ENCODE peak calls at places on chromosomes 3 and 15, in eight cellular contexts. One of them, this sample, is unnamed.

GRCh38 chr3:12155833-12156232 is 2.9 kb downstream of the TIMP4 start:
- DNase-seq in ascending aorta: peak; percentile 46
- DNase-seq in mucosa of descending colon: no peak
- DNase-seq in H4: peak; percentile 58
- DNase-seq in heart left ventricle: no peak
- DNase-seq in GM04504: no peak
- DNase-seq in mucosa of gallbladder: no peak
- DNase-seq in naive thymus-derived CD8-positive, alpha-beta T cell: no peak
- DNase-seq in this sample: no peak

GRCh38 chr3:77256584-77257488 is 216.9 kb downstream of the ROBO2 start:
- DNase-seq in ascending aorta: no peak
- DNase-seq in mucosa of descending colon: no peak
- DNase-seq in H4: no peak
- DNase-seq in heart left ventricle: no peak
- DNase-seq in GM04504: no peak
- DNase-seq in mucosa of gallbladder: no peak
- DNase-seq in naive thymus-derived CD8-positive, alpha-beta T cell: no peak
- DNase-seq in this sample: no peak

GRCh38 chr15:58962662-58963565 is 24.5 kb upstream of the RNF111 start:
- DNase-seq in ascending aorta: no peak
- DNase-seq in mucosa of descending colon: no peak
- DNase-seq in H4: no peak
- DNase-seq in heart left ventricle: no peak
- DNase-seq in GM04504: no peak
- DNase-seq in mucosa of gallbladder: no peak
- DNase-seq in naive thymus-derived CD8-positive, alpha-beta T cell: no peak
- DNase-seq in this sample: no peak

GRCh38 chr15:85388506-85388905 is 8.1 kb downstream of the AKAP13 start:
- DNase-seq in ascending aorta: no peak
- DNase-seq in mucosa of descending colon: no peak
- DNase-seq in H4: no peak
- DNase-seq in heart left ventricle: no peak
- DNase-seq in GM04504: no peak
- DNase-seq in mucosa of gallbladder: no peak
- DNase-seq in naive thymus-derived CD8-positive, alpha-beta T cell: no peak
- DNase-seq in this sample: no peak

GRCh38 chr3:124315215-124316033 is 323.5 kb upstream of the ROPN1 start:
- DNase-seq in ascending aorta: no peak
- DNase-seq in mucosa of descending colon: no peak
- DNase-seq in H4: peak; percentile 76
- DNase-seq in heart left ventricle: no peak
- DNase-seq in GM04504: peak; percentile 23
- DNase-seq in mucosa of gallbladder: no peak
- DNase-seq in naive thymus-derived CD8-positive, alpha-beta T cell: no peak
- DNase-seq in this sample: no peak

GRCh38 chr3:133037440-133037839 is 751 bp upstream of the TMEM108 start:
- DNase-seq in ascending aorta: no peak
- DNase-seq in mucosa of descending colon: no peak
- DNase-seq in H4: no peak
- DNase-seq in heart left ventricle: no peak
- DNase-seq in GM04504: no peak
- DNase-seq in mucosa of gallbladder: no peak
- DNase-seq in naive thymus-derived CD8-positive, alpha-beta T cell: no peak
- DNase-seq in this sample: no peak

GRCh38 chr3:195198424-195199346 is 72.3 kb downstream of the XXYLT1 start:
- DNase-seq in ascending aorta: no peak
- DNase-seq in mucosa of descending colon: no peak
- DNase-seq in H4: no peak
- DNase-seq in heart left ventricle: no peak
- DNase-seq in GM04504: no peak
- DNase-seq in mucosa of gallbladder: no peak
- DNase-seq in naive thymus-derived CD8-positive, alpha-beta T cell: no peak
- DNase-seq in this sample: no peak

GRCh38 chr3:182233957-182234356 is 522.2 kb downstream of the SOX2 start:
- DNase-seq in ascending aorta: no peak
- DNase-seq in mucosa of descending colon: no peak
- DNase-seq in H4: no peak
- DNase-seq in heart left ventricle: no peak
- DNase-seq in GM04504: no peak
- DNase-seq in mucosa of gallbladder: no peak
- DNase-seq in naive thymus-derived CD8-positive, alpha-beta T cell: no peak
- DNase-seq in this sample: no peak

GRCh38 chr3:174700736-174701135 is 158.4 kb upstream of the NAALADL2 start:
- DNase-seq in ascending aorta: no peak
- DNase-seq in mucosa of descending colon: no peak
- DNase-seq in H4: no peak
- DNase-seq in heart left ventricle: no peak
- DNase-seq in GM04504: no peak
- DNase-seq in mucosa of gallbladder: no peak
- DNase-seq in naive thymus-derived CD8-positive, alpha-beta T cell: no peak
- DNase-seq in this sample: no peak

GRCh38 chr3:54427501-54427900 is 305.1 kb downstream of the CACNA2D3 start:
- DNase-seq in ascending aorta: no peak
- DNase-seq in mucosa of descending colon: no peak
- DNase-seq in H4: no peak
- DNase-seq in heart left ventricle: no peak
- DNase-seq in GM04504: no peak
- DNase-seq in mucosa of gallbladder: no peak
- DNase-seq in naive thymus-derived CD8-positive, alpha-beta T cell: no peak
- DNase-seq in this sample: no peak

GRCh38 chr15:70172561-70172960 is 74.8 kb upstream of the TLE3 start:
- DNase-seq in ascending aorta: no peak
- DNase-seq in mucosa of descending colon: no peak
- DNase-seq in H4: no peak
- DNase-seq in heart left ventricle: no peak
- DNase-seq in GM04504: no peak
- DNase-seq in mucosa of gallbladder: no peak
- DNase-seq in naive thymus-derived CD8-positive, alpha-beta T cell: no peak
- DNase-seq in this sample: no peak

GRCh38 chr3:64666171-64666581 is 21.6 kb downstream of the ADAMTS9 start:
- DNase-seq in ascending aorta: no peak
- DNase-seq in mucosa of descending colon: no peak
- DNase-seq in H4: no peak
- DNase-seq in heart left ventricle: peak; percentile 45
- DNase-seq in GM04504: no peak
- DNase-seq in mucosa of gallbladder: peak; percentile 30
- DNase-seq in naive thymus-derived CD8-positive, alpha-beta T cell: no peak
- DNase-seq in this sample: no peak

GRCh38 chr15:89761009-89761831 is 10.2 kb upstream of the MESP1 start:
- DNase-seq in ascending aorta: no peak
- DNase-seq in mucosa of descending colon: peak; percentile 48
- DNase-seq in H4: no peak
- DNase-seq in heart left ventricle: no peak
- DNase-seq in GM04504: no peak
- DNase-seq in mucosa of gallbladder: peak; percentile 42
- DNase-seq in naive thymus-derived CD8-positive, alpha-beta T cell: no peak
- DNase-seq in this sample: no peak

GRCh38 chr15:49320337-49320736 is 102.7 kb upstream of the FGF7 start:
- DNase-seq in ascending aorta: no peak
- DNase-seq in mucosa of descending colon: no peak
- DNase-seq in H4: no peak
- DNase-seq in heart left ventricle: no peak
- DNase-seq in GM04504: no peak
- DNase-seq in mucosa of gallbladder: no peak
- DNase-seq in naive thymus-derived CD8-positive, alpha-beta T cell: no peak
- DNase-seq in this sample: no peak

GRCh38 chr3:31546152-31546551 is 13.4 kb downstream of the STT3B start:
- DNase-seq in ascending aorta: no peak
- DNase-seq in mucosa of descending colon: no peak
- DNase-seq in H4: no peak
- DNase-seq in heart left ventricle: no peak
- DNase-seq in GM04504: no peak
- DNase-seq in mucosa of gallbladder: no peak
- DNase-seq in naive thymus-derived CD8-positive, alpha-beta T cell: no peak
- DNase-seq in this sample: no peak

GRCh38 chr3:128433630-128434185 is 33.0 kb downstream of the DNAJB8 start:
- DNase-seq in ascending aorta: no peak
- DNase-seq in mucosa of descending colon: no peak
- DNase-seq in H4: no peak
- DNase-seq in heart left ventricle: no peak
- DNase-seq in GM04504: no peak
- DNase-seq in mucosa of gallbladder: no peak
- DNase-seq in naive thymus-derived CD8-positive, alpha-beta T cell: no peak
- DNase-seq in this sample: no peak

GRCh38 chr3:100984257-100984772 is 8.9 kb downstream of the ABI3BP start:
- DNase-seq in ascending aorta: no peak
- DNase-seq in mucosa of descending colon: no peak
- DNase-seq in H4: no peak
- DNase-seq in heart left ventricle: no peak
- DNase-seq in GM04504: no peak
- DNase-seq in mucosa of gallbladder: no peak
- DNase-seq in naive thymus-derived CD8-positive, alpha-beta T cell: no peak
- DNase-seq in this sample: no peak

GRCh38 chr3:188956839-188957489 is 214.8 kb upstream of the TPRG1 start:
- DNase-seq in ascending aorta: no peak
- DNase-seq in mucosa of descending colon: peak; percentile 58
- DNase-seq in H4: peak; percentile 65
- DNase-seq in heart left ventricle: no peak
- DNase-seq in GM04504: no peak
- DNase-seq in mucosa of gallbladder: no peak
- DNase-seq in naive thymus-derived CD8-positive, alpha-beta T cell: no peak
- DNase-seq in this sample: peak; percentile 88

GRCh38 chr3:29381595-29381994 is 100.7 kb downstream of the RBMS3 start:
- DNase-seq in ascending aorta: no peak
- DNase-seq in mucosa of descending colon: no peak
- DNase-seq in H4: no peak
- DNase-seq in heart left ventricle: no peak
- DNase-seq in GM04504: no peak
- DNase-seq in mucosa of gallbladder: no peak
- DNase-seq in naive thymus-derived CD8-positive, alpha-beta T cell: no peak
- DNase-seq in this sample: no peak

GRCh38 chr15:36605626-36606263 is 26.3 kb downstream of the CDIN1 start:
- DNase-seq in ascending aorta: no peak
- DNase-seq in mucosa of descending colon: no peak
- DNase-seq in H4: no peak
- DNase-seq in heart left ventricle: no peak
- DNase-seq in GM04504: no peak
- DNase-seq in mucosa of gallbladder: no peak
- DNase-seq in naive thymus-derived CD8-positive, alpha-beta T cell: no peak
- DNase-seq in this sample: no peak

GRCh38 chr3:53269888-53270880 is 14.4 kb upstream of the TKT start:
- DNase-seq in ascending aorta: peak; percentile 90
- DNase-seq in mucosa of descending colon: peak; percentile 82
- DNase-seq in H4: peak; percentile 99
- DNase-seq in heart left ventricle: peak; percentile 83
- DNase-seq in GM04504: peak; percentile 98
- DNase-seq in mucosa of gallbladder: peak; percentile 93
- DNase-seq in naive thymus-derived CD8-positive, alpha-beta T cell: no peak
- DNase-seq in this sample: peak; percentile 100

GRCh38 chr15:57559875-57560274 is 31.8 kb upstream of the MYZAP start:
- DNase-seq in ascending aorta: no peak
- DNase-seq in mucosa of descending colon: peak; percentile 94
- DNase-seq in H4: peak; percentile 45
- DNase-seq in heart left ventricle: peak; percentile 66
- DNase-seq in GM04504: no peak
- DNase-seq in mucosa of gallbladder: peak; percentile 80
- DNase-seq in naive thymus-derived CD8-positive, alpha-beta T cell: peak; percentile 56
- DNase-seq in this sample: peak; percentile 11

GRCh38 chr15:58299311-58299850 is 132.4 kb upstream of the LIPC start:
- DNase-seq in ascending aorta: no peak
- DNase-seq in mucosa of descending colon: no peak
- DNase-seq in H4: no peak
- DNase-seq in heart left ventricle: no peak
- DNase-seq in GM04504: no peak
- DNase-seq in mucosa of gallbladder: no peak
- DNase-seq in naive thymus-derived CD8-positive, alpha-beta T cell: no peak
- DNase-seq in this sample: no peak

GRCh38 chr3:188082040-188082439 is 71.9 kb upstream of the LPP start:
- DNase-seq in ascending aorta: no peak
- DNase-seq in mucosa of descending colon: no peak
- DNase-seq in H4: no peak
- DNase-seq in heart left ventricle: no peak
- DNase-seq in GM04504: peak; percentile 26
- DNase-seq in mucosa of gallbladder: no peak
- DNase-seq in naive thymus-derived CD8-positive, alpha-beta T cell: no peak
- DNase-seq in this sample: no peak

GRCh38 chr3:45915518-45916231 is 27.6 kb upstream of the CXCR6 start:
- DNase-seq in ascending aorta: no peak
- DNase-seq in mucosa of descending colon: peak; percentile 38
- DNase-seq in H4: peak; percentile 62
- DNase-seq in heart left ventricle: no peak
- DNase-seq in GM04504: peak; percentile 84
- DNase-seq in mucosa of gallbladder: no peak
- DNase-seq in naive thymus-derived CD8-positive, alpha-beta T cell: peak; percentile 48
- DNase-seq in this sample: no peak

This sample was measured in AML-193.